ENCODE peak calls at places on chromosomes 16 and 17, in five cellular contexts. S is naive thymus-derived CD4-positive, alpha-beta T cell; C is K562; E is NT2/D1; G is adrenal gland. A is an unnamed sample. For H3K4me1 and H3K9me3, the result is how much of the 10 kb centered on the place peaks cover.

GRCh38 chr16:67296422-67296821 is 17.1 kb downstream of the PLEKHG4 start:
- DNase-seq in S (no peak), G (no peak), C (no peak), E (no peak), A (no peak)

GRCh38 chr16:66905633-66906539 is 12.8 kb downstream of the CDH16 start:
- DNase-seq in S (peak), C (peak), E (no peak), G (peak), A (peak)

GRCh38 chr16:19090916-19091315 is 22.8 kb upstream of the ITPRIPL2 start:
- DNase-seq in E (no peak), C (no peak), G (no peak), S (no peak), A (no peak)

GRCh38 chr17:76382803-76383644 is 1.4 kb upstream of the SPHK1 start:
- DNase-seq in G (peak), C (peak), S (peak), E (no peak), A (peak)

GRCh38 chr16:87464691-87465300 is 28.0 kb downstream of the ZCCHC14 start:
- DNase-seq in C (peak), S (no peak), E (no peak), G (peak), A (no peak)

GRCh38 chr16:46673320-46674013 is 15.5 kb downstream of the VPS35 start:
- DNase-seq in S (peak), C (peak), G (peak), E (peak), A (peak)

GRCh38 chr16:88062341-88062861 is 111.2 kb downstream of the BANP start:
- DNase-seq in S (no peak), E (no peak), C (no peak), G (no peak), A (no peak)

GRCh38 chr16:31351246-31351936 is 3.6 kb upstream of the ITGAX start:
- DNase-seq in E (no peak), G (no peak), C (no peak), S (no peak), A (no peak)

GRCh38 chr16:27314161-27314723 is 468 bp downstream of the IL4R start:
- DNase-seq in C (peak), S (peak), G (peak), E (no peak), A (no peak)

GRCh38 chr16:5298202-5298601 is 200.6 kb upstream of the EEF2KMT start:
- DNase-seq in C (no peak), S (no peak), E (no peak), G (no peak), A (no peak)

GRCh38 chr16:10558746-10559641 is 21.4 kb downstream of the EMP2 start:
- DNase-seq in S (no peak), G (peak), E (no peak), C (no peak), A (no peak)

GRCh38 chr16:89286096-89286495 is 68.6 kb downstream of the ZNF778 start:
- DNase-seq in S (no peak), C (no peak), E (no peak), G (no peak), A (no peak)

GRCh38 chr16:85202051-85202601 is 89.9 kb upstream of the CIBAR2 start:
- DNase-seq in E (no peak), G (no peak), S (no peak), C (no peak), A (no peak)

GRCh38 chr17:79306688-79307323 is 232.2 kb downstream of the ENGASE start:
- DNase-seq in S (no peak), G (no peak), E (no peak), C (no peak), A (no peak)

GRCh38 chr16:58451945-58452401 is 48.0 kb upstream of the NDRG4 start:
- DNase-seq in E (no peak), C (peak), S (no peak), G (peak), A (peak)

GRCh38 chr17:27878776-27879562 is 14.2 kb downstream of the LYRM9 start:
- DNase-seq in E (no peak), S (peak), C (no peak), G (no peak), A (no peak)

GRCh38 chr16:47568355-47568754 is 107.2 kb downstream of the PHKB start:
- DNase-seq in E (no peak), S (peak), G (no peak), C (no peak), A (no peak)

GRCh38 chr16:78353610-78354009 is 254.2 kb downstream of the WWOX start:
- DNase-seq in C (no peak), S (no peak), G (no peak), E (no peak), A (no peak)

GRCh38 chr16:70605284-70605659 is 41.1 kb upstream of the IL34 start:
- DNase-seq in E (no peak), C (no peak), G (no peak), S (no peak), A (no peak)

GRCh38 chr17:67272312-67273050 is 27.5 kb upstream of the HELZ start:
- DNase-seq in E (no peak), G (no peak), C (peak), S (no peak), A (no peak)

GRCh38 chr17:36717088-36717487 is 115.7 kb downstream of the MRM1 start:
- DNase-seq in S (no peak), G (no peak), C (no peak), E (no peak), A (no peak)

GRCh38 chr17:78484300-78485159 is 92.7 kb downstream of the DNAH17 start:
- DNase-seq in G (no peak), S (peak), C (peak), E (no peak), A (peak)

GRCh38 chr16:86978445-86979030 is 338.7 kb downstream of the C16orf95 start:
- DNase-seq in E (no peak), C (no peak), S (no peak), G (no peak), A (no peak)

GRCh38 chr17:49090885-49091594 is 41.5 kb upstream of the B4GALNT2 start:
- DNase-seq in C (no peak), S (no peak), E (no peak), G (no peak), A (no peak)

GRCh38 chr17:59234631-59235030 is 14.3 kb downstream of the GDPD1 start:
- DNase-seq in E (no peak), C (no peak), G (no peak), S (no peak), A (peak)

GRCh38 chr16:21611546-21612384 is 12.4 kb downstream of the METTL9 start:
- DNase-seq in G (no peak), S (no peak), E (no peak), C (peak), A (peak)

GRCh38 chr16:21610766-21611165 is 11.4 kb downstream of the METTL9 start:
- DNase-seq in S (no peak), C (no peak), E (no peak), G (no peak), A (no peak)

GRCh38 chr16:21611178-21611545 is 11.8 kb downstream of the METTL9 start:
- DNase-seq in C (no peak), S (no peak), E (no peak), G (no peak), A (no peak)

GRCh38 chr16:21610006-21610544 is 10.7 kb downstream of the METTL9 start:
- DNase-seq in S (no peak), G (no peak), E (no peak), C (no peak), A (peak)

DNA sequence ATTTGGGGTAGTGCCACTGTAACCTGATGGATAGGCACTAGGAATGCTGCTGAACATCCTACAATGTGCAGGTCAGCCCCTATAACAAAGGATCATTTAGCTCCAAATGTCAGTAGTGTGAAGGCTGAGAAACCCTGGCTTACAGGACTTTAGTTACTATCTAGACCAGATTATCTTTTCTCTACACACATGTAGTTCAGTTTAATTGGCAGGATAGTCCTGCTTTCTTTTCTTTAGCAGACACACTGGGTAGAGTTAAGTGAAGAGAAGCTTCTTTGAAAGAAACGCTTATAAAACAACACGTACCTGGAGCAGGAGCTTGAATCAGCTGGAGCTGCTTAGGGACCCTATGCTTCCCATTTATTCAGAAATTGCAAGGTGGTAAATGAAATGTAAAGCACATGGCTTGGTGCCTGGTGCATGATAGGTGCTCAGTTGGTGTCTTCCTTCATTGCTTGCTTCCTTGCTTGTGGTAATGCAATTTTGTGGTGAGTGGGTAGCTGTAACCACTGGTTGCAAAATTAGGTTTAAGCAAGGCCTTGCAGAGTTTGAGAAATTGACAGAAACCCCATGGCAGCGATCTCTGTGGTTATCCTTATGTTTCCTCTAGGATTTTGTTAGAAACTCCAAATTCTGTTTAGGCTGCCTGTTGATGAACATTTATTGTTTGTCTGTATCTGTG is 9.4 kb downstream of the METTL9 start:
- DNase-seq in S (peak), C (no peak), G (no peak), E (no peak), A (no peak)
- H3K4me1 ChIP-seq in S (under half), C (under half), G (under half), E (under half), A (under half)

GRCh38 chr16:1990336-1991134 is 765 bp downstream of the SYNGR3 start:
- DNase-seq in C (peak), G (no peak), S (no peak), E (no peak), A (peak)
- H3K4me3 ChIP-seq in C (peak), G (no peak), S (peak), E (peak), A (peak)

GRCh38 chr16:60059141-60059540 is 1325.0 kb upstream of the GOT2 start:
- DNase-seq in G (no peak), C (no peak), S (no peak), E (no peak), A (no peak)

GRCh38 chr16:60064026-60064425 is 1329.9 kb upstream of the GOT2 start:
- DNase-seq in G (no peak), S (no peak), C (no peak), E (no peak), A (no peak)
- H3K9me3 ChIP-seq in G (under half), S (under half), C (under half), E (under half), A (under half)

DNA sequence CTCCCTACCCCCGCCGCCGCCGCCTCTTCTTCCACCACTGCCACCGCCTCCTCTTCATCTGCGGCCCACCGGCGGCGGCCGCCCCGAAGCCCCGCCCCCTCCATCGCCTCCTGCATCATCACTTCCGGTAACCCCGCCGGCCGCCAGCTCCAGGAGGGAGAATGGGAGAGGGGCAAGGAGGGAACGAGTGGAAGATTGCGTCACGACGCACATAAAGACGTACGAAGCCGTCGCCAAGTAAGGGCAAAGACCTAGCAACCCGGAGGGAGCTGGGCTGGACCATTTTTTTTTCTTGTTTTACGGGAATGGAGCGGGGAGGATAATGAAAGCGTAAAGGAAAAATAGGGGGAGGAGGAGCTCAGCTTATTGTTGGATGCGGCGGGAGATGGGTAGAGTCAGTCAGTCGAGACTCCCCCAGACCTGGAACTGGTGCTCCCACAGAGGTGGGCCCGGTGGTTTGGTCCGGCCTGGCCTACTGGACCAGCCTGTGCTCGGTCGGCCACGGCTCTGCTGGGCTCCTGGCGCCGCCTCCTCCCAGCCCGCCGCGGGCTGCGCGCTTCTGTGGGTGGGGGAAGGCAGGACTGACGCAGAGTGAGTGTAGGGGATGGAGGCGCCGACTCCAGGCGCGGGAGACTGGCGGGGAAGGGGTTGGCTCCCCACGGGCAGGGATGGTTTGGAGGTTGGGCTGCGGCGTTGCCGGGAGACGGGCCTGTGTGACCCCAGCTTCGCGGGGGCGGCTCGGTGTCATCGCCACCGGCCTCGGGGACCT is at the start of the genes DCUN1D3 and LYRM1:
- DNase-seq in G (peak), S (peak), C (peak), E (peak), A (peak)
- H3K4me1 ChIP-seq in G (under half), S (under half), C (half or more), E (under half), A (under half)